ENCODE peak calls at places on chromosomes 7 and 10, in six cellular contexts. N is PC-3, K is pancreas, B is heart right ventricle, J is endodermal cell, O is ascending aorta. U is an unnamed sample.

GRCh38 chr10:129055966-129056365 is 411.1 kb upstream of the MGMT start:
- DNase-seq in O (no peak), J (no peak), B (no peak), N (no peak), K (no peak), U (no peak)

GRCh38 chr7:44329081-44329480 is 3.7 kb upstream of the CAMK2B start:
- DNase-seq in N (no peak), B (no peak), J (no peak), O (no peak), K (no peak), U (no peak)

GRCh38 chr10:59895629-59896116 is 10.7 kb downstream of the CCDC6 start:
- DNase-seq in O (no peak), B (peak; percentile 22), J (no peak), N (no peak), K (no peak), U (no peak)

GRCh38 chr7:151808296-151809155 is 68.4 kb downstream of the PRKAG2 start:
- DNase-seq in J (no peak), B (no peak), N (peak; percentile 93), O (no peak), K (no peak), U (no peak)

GRCh38 chr10:118564652-118565051 is 30.8 kb downstream of the PRLHR start:
- DNase-seq in J (peak; percentile 88), K (no peak), B (no peak), N (peak; percentile 41), O (no peak), U (no peak)

GRCh38 chr10:78035025-78035424 is 1.4 kb downstream of the RPS24 start:
- DNase-seq in K (no peak), O (no peak), J (no peak), N (peak; percentile 86), B (no peak), U (no peak)

GRCh38 chr7:155106356-155106755 is 36.2 kb downstream of the HTR5A start:
- DNase-seq in K (no peak), O (peak; percentile 31), N (no peak), B (no peak), J (no peak), U (no peak)

GRCh38 chr7:44769381-44770209 is 20.9 kb downstream of the ZMIZ2 start:
- DNase-seq in B (peak; percentile 21), K (peak; percentile 60), J (no peak), N (no peak), O (no peak), U (no peak)

GRCh38 chr7:2730846-2731770 is 43.1 kb downstream of the AMZ1 start:
- DNase-seq in O (peak; percentile 55), J (peak; percentile 30), N (no peak), K (peak; percentile 38), B (no peak), U (no peak)

GRCh38 chr10:3076138-3076537 is 8.8 kb downstream of the PFKP start:
- DNase-seq in J (no peak), K (no peak), N (no peak), O (no peak), B (no peak), U (no peak)
- H3K36me3 ChIP-seq in J (no peaks in the 10 kb centered on the region), K (no peaks in the 10 kb centered on the region), N (no peaks in the 10 kb centered on the region), O (no peaks in the 10 kb centered on the region), B (peaks cover 8% of the 10 kb centered on the region), U (no peaks in the 10 kb centered on the region)

GRCh38 chr7:117993377-117994003 is 120.2 kb upstream of the CTTNBP2 start:
- DNase-seq in B (no peak), O (no peak), K (no peak), J (peak; percentile 93), N (peak; percentile 65), U (no peak)
- TF ChIP-seq CTCF in B (peak; percentile 22), O (no peak), K (no peak), J (peak; percentile 84), N (peak; percentile 65), U (peak; percentile 29)

DNA sequence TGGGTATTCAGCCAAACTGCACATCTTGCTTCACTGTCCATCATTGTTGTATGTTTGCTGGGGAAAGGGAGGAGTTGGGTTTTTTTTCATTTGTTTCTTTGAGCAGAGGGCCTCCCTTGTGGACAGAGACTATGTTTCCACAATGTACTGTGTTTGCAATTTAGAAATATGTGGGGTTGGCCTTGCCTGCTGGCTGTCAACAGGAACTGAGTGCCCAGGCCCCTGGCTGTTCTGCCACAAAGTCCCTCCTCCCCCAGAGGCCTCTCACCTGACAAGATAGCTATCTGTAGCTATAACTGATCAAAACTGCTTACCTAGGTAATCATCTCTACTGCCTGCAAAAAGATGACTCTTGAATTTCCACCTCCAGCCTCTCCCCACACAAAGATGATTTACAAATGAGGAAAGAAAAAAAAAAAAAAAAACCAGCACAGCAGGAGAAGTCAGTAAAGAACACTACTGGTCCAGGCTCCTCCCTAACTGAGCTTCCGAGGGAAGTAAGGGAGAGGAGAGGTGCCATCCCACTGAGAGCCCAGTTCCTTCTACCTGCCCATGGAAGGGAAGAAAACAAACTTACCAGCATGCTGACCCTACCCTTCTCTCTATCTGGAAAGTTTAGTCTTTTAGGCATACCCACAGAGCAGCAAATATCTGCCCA is 121.7 kb downstream of the SGMS1 start:
- DNase-seq in O (no peak), K (no peak), J (no peak), B (no peak), N (peak; percentile 51), U (no peak)
- H3K4me3 ChIP-seq in O (no peak overlapping the region), K (no peak overlapping the region), J (no peak overlapping the region), B (no peak overlapping the region), N (no peak overlapping the region), U (no peak overlapping the region)

DNA sequence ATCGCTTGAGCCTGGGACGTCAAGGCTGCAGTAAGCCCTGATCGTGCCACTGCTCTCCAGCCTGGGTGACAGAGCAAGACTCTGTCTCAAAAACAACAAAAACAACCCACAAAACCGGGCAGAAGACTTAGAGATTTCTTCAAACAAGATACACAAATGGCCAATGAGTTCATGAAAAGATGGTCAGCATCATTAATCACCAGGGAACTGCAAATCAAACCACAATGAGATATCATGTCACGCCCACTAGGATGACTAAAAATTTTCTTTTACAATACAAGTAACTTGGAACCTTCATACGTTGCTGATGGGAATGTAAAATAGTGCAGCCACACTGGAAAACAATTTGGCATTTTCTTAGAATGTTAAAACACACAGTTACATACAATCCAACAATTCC is 77.3 kb upstream of the GRID1 start:
- DNase-seq in N (no peak), J (no peak), K (no peak), O (no peak), B (no peak), U (no peak)
- H3K36me3 ChIP-seq in N (peaks cover 27% of the 10 kb centered on the region), J (peaks cover 96% of the 10 kb centered on the region), K (peaks cover 20% of the 10 kb centered on the region), O (peaks cover 46% of the 10 kb centered on the region), B (peaks cover 97% of the 10 kb centered on the region), U (peaks cover 6% of the 10 kb centered on the region)

DNA sequence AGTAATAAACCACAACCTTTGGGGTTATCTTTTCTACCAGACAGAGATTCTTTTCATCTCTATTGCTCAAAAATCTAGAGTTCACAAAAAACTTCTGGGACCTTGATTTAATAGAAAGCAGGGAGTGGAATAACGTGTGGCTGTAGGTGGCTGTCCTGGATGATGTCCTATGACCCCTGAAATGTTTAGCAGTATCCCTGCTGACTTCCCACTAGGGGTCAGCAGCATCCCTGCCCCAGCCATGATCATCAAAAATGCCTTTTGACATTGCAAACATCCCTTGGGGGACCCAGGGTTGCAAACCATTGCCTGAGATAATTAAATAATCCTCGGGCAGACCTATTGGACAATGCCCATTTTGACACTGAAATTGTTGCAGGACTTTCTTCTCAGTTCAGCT is 177.1 kb downstream of the USP6NL start:
- DNase-seq in J (peak; percentile 65), O (no peak), B (no peak), N (no peak), K (no peak), U (no peak)
- TF ChIP-seq CTCF in J (peak; percentile 81), O (no peak), B (peak; percentile 9), N (peak; percentile 38), K (no peak), U (no peak)

GRCh38 chr7:92671502-92672169 is 81.4 kb upstream of the FAM133B start:
- DNase-seq in J (no peak), K (no peak), B (no peak), O (no peak), N (peak; percentile 72), U (no peak)

GRCh38 chr7:92678291-92678920 is 88.2 kb upstream of the FAM133B start:
- DNase-seq in B (no peak), N (no peak), K (no peak), J (no peak), O (no peak), U (no peak)

GRCh38 chr7:92669616-92670153 is 79.5 kb upstream of the FAM133B start:
- DNase-seq in J (no peak), O (no peak), K (no peak), N (no peak), B (no peak), U (no peak)

GRCh38 chr7:92670204-92670851 is 80.1 kb upstream of the FAM133B start:
- DNase-seq in B (no peak), N (no peak), O (no peak), J (no peak), K (no peak), U (no peak)

DNA sequence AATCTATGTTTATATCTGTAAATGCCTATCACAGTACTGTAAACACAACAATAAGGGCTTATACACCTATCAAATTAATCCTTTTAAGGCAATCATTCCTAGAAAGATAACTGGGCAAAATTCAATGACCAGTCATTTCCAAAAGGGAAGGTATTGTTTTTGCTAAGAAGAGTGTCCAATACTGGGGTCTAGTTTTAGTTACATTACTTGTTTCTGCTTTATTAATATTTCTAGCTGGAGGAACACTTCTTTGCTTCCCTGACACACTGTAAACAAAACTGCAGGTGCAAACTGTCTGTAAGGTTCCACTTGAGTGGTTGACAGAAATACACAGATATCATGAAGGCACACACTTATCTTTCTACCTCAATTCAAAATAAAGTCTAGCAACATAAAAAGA is 84.2 kb upstream of the FAM133B start:
- DNase-seq in O (no peak), B (no peak), K (no peak), N (no peak), J (no peak), U (no peak)
- H3K4me3 ChIP-seq in O (no peak overlapping the region), B (no peak overlapping the region), K (no peak overlapping the region), N (no peak overlapping the region), J (no peak overlapping the region), U (no peak overlapping the region)